ENCODE peak calls at places on chromosome 3, in seven cellular contexts. Z is neural crest cell, L is heart right ventricle, V is cardiac fibroblast, B is IMR-90, O is brain microvascular endothelial cell, H is suprapubic skin. Q is an unnamed sample.

GRCh38 chr3:176463610-176464009 is 733.7 kb downstream of the TBL1XR1 start:
- DNase-seq in Z (no peak), O (no peak), L (no peak), H (no peak), B (no peak), V (no peak), Q (no peak)

GRCh38 chr3:71998995-71999673 is 214.2 kb upstream of the PROK2 start:
- DNase-seq in L (no peak), V (peak), O (peak), B (peak), H (no peak), Z (no peak), Q (no peak)

GRCh38 chr3:9206287-9206686 is 43.2 kb downstream of the SRGAP3 start:
- DNase-seq in Z (no peak), O (no peak), H (no peak), B (no peak), L (no peak), V (no peak), Q (no peak)

GRCh38 chr3:31629054-31629453 is 96.3 kb downstream of the STT3B start:
- DNase-seq in Z (no peak), B (no peak), H (no peak), L (no peak), V (no peak), O (no peak), Q (no peak)

GRCh38 chr3:46710229-46710628 is 7.4 kb downstream of the PRSS50 start:
- DNase-seq in L (no peak), O (no peak), Z (no peak), B (no peak), H (peak), V (no peak), Q (no peak)

GRCh38 chr3:14274537-14274936 is 95.9 kb downstream of the LSM3 start:
- DNase-seq in V (no peak), L (no peak), H (no peak), B (no peak), Z (no peak), O (no peak), Q (no peak)

GRCh38 chr3:16242177-16242576 is 22.6 kb downstream of the DPH3 start:
- DNase-seq in O (no peak), V (no peak), H (no peak), B (no peak), Z (no peak), L (no peak), Q (no peak)

GRCh38 chr3:13200465-13200864 is 127.2 kb upstream of the IQSEC1 start:
- DNase-seq in H (no peak), O (no peak), B (no peak), Z (no peak), L (no peak), V (no peak), Q (no peak)

GRCh38 chr3:160486459-160486869 is 36.9 kb upstream of the TRIM59 start:
- DNase-seq in V (peak), O (no peak), H (no peak), L (no peak), B (peak), Z (no peak), Q (no peak)

GRCh38 chr3:101994386-101994785 is 145.1 kb downstream of the NFKBIZ start:
- DNase-seq in H (no peak), O (no peak), V (no peak), Z (no peak), B (no peak), L (no peak), Q (no peak)

GRCh38 chr3:187340572-187340971 is 27.6 kb upstream of the RTP4 start:
- DNase-seq in V (no peak), B (no peak), O (no peak), Z (no peak), H (no peak), L (no peak), Q (no peak)

GRCh38 chr3:13229291-13229949 is 156.2 kb upstream of the IQSEC1 start:
- DNase-seq in O (peak), B (peak), L (no peak), H (no peak), V (peak), Z (no peak), Q (no peak)

GRCh38 chr3:10984371-10984896 is 8.1 kb upstream of the SLC6A1 start:
- DNase-seq in L (no peak), B (no peak), H (no peak), Z (no peak), V (no peak), O (no peak), Q (no peak)

GRCh38 chr3:177602601-177603136 is 405.4 kb upstream of the TBL1XR1 start:
- DNase-seq in O (no peak), H (no peak), B (peak), L (no peak), V (peak), Z (no peak), Q (no peak)

GRCh38 chr3:125207949-125208568 is 4.5 kb downstream of the SLC12A8 start:
- DNase-seq in O (no peak), Z (no peak), L (no peak), V (peak), B (no peak), H (no peak), Q (no peak)

GRCh38 chr3:174756200-174756829 is 102.8 kb upstream of the NAALADL2 start:
- DNase-seq in B (no peak), Z (no peak), O (no peak), V (no peak), L (no peak), H (no peak), Q (no peak)

DNA sequence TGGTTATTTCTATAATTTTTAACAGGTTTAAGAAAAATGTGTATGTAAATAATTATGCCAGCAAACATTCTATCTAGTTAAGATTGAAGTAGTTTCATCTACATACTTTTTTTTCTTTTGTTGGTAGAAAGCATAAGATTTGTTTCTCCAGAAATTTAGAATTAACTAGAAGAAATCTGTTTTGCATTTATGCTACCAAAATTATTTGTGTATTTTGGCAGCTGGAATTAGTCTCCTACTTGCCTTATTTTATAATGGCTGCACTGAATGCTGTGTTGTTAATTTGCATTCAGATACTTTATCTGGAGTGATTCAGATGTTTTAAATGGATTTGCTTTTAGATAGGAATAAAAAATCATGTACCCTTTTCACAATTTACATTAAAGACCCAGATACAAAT is 100.2 kb upstream of the NAALADL2 start:
- DNase-seq in O (no peak), Z (no peak), B (no peak), H (no peak), L (no peak), V (no peak), Q (no peak)
- TF ChIP-seq CTCF in O (no peak), Z (no peak), B (no peak), H (no peak), L (no peak), V (no peak), Q (no peak)

DNA sequence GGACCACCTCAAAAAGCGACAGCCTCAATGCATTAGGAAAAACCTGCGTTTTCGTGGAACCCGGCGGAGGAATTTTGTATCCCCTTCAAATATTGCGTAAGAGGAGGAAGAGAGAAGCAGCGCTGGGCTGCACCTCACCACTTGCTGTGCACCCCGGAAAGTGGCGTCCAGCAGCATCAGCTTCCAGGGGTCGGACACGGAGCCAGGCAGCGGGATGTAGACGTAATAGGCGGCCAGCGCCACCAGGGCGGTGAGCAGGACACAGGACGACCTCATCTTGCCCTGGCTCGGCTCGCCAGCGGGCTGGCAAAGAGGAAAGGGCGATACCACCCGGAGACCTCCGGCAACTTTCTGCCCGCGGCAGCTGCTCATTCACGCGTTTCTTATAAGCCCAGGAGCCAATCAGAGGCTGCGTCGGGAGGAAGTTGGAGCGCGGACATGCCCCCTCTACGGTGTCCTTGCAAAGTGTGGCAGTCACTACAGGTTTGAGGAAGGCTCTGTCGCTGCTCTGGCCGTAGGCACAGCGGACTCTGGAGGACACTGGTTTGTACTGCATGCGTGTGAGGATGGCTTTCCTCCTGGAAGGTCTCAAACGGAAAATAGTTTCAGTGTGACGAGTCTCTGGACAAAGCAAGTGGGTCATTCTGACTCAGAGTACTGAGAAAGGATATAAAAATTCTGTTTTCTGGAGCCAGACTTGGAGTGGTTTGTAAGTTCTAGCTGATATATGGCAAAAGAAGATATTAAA is at the start of gene NCEH1:
- DNase-seq in L (peak), V (peak), B (peak), O (peak), H (peak), Z (peak), Q (peak)
- TF ChIP-seq CTCF in L (peak), V (peak), B (peak), O (peak), H (peak), Z (peak), Q (no peak)

GRCh38 chr3:52240059-52240885 is 1.3 kb upstream of the TWF2 start:
- DNase-seq in Z (no peak), H (peak), B (peak), V (peak), O (peak), L (peak), Q (no peak)
- TF ChIP-seq CTCF in Z (no peak), H (no peak), B (no peak), V (peak), O (peak), L (no peak), Q (no peak)

GRCh38 chr3:81245043-81245442 is 516.4 kb downstream of the GBE1 start:
- DNase-seq in H (no peak), O (no peak), Z (no peak), L (no peak), V (peak), B (no peak), Q (no peak)

GRCh38 chr3:81245505-81245904 is 515.9 kb downstream of the GBE1 start:
- DNase-seq in H (no peak), V (peak), Z (no peak), O (no peak), B (no peak), L (no peak), Q (no peak)

GRCh38 chr3:81237193-81237592 is 524.3 kb downstream of the GBE1 start:
- DNase-seq in B (no peak), L (no peak), O (no peak), V (no peak), Z (no peak), H (no peak), Q (no peak)

GRCh38 chr3:81244196-81244595 is 517.2 kb downstream of the GBE1 start:
- DNase-seq in L (no peak), B (no peak), H (no peak), V (no peak), O (no peak), Z (no peak), Q (no peak)

GRCh38 chr3:81242871-81243270 is 518.6 kb downstream of the GBE1 start:
- DNase-seq in Z (no peak), L (no peak), H (no peak), B (peak), V (peak), O (no peak), Q (no peak)
- TF ChIP-seq CTCF in Z (peak), L (peak), H (peak), B (peak), V (peak), O (peak), Q (no peak)

DNA sequence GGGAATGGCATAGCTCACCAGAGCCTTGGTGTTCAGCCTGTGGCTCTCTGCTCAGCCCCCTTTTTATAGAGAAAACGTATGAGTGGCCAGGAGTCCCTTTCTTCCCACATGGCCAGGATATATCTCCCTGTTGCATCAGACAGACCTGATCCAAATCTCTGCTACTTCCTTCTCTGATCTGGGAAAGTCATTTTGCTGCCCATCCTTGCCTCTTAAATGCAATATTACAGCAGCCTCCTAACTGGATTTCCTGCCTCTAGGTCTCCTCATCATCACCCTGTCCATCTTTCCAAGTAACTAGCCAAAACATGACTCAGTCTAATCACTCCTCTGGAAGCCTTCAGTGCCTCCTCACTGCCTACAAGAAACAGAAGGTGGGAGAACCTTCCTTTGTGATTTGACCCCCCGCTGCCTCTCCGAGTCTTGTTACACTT is 43.0 kb downstream of the CTDSPL start:
- DNase-seq in Z (no peak), L (no peak), H (no peak), O (peak), V (peak), B (peak), Q (no peak)
- TF ChIP-seq CTCF in Z (no peak), L (no peak), H (no peak), O (no peak), V (no peak), B (no peak), Q (no peak)

GRCh38 chr3:129482721-129483120 is 42.7 kb downstream of the IFT122 start:
- DNase-seq in O (no peak), B (no peak), Z (no peak), H (no peak), L (no peak), V (no peak), Q (no peak)
- TF ChIP-seq CTCF in O (peak), B (peak), Z (peak), H (no peak), L (no peak), V (peak), Q (no peak)

DNA sequence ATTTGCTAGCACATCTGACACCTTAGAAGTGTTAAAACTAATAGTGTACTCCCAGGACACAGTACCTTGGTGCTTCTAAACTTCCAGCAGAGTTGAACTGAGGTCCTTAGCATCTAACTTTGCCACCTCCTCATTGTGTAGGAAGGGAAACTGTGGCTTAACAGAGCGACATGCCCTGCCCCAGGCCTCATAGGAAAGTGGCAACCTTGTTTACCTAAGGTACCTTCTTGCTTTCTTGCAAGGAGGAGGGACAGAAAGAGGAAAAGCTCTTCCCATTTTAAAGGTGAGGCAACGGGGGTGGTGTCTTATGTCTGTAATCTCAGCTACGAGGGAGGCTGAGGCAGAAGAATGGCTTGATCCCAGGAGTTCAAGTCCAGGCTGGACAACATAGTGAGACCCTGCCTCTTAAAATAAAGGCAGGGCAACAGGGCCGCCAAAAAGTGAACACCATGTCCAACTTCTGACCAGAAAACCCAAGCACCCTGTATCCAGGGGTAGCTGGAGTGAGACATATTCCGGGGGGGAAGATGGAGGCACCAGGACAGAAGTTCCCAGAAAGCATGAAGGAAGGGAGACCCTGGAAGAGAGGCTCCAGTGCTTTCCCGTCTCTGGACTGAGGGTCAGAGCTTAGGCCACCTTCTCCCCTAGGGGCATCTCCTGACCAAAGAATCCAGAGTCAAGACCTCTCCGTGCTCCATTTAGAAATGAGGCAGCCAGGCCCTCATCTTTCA is 540 bp upstream of the KLHL40 start:
- DNase-seq in V (no peak), B (no peak), Z (no peak), L (no peak), O (no peak), H (peak), Q (no peak)
- TF ChIP-seq CTCF in V (no peak), B (no peak), Z (no peak), L (no peak), O (no peak), H (no peak), Q (no peak)

GRCh38 chr3:42702066-42702951 is at the start of gene HHATL:
- DNase-seq in V (no peak), B (no peak), O (no peak), Z (no peak), L (peak), H (peak), Q (peak)

GRCh38 chr3:42700366-42701288 is 2.0 kb downstream of the HHATL start:
- DNase-seq in L (no peak), H (no peak), Z (no peak), V (no peak), B (no peak), O (no peak), Q (peak)

GRCh38 chr3:42699511-42699971 is 3.1 kb downstream of the HHATL start:
- DNase-seq in Z (no peak), H (no peak), L (no peak), V (no peak), B (no peak), O (no peak), Q (no peak)

GRCh38 chr3:42702982-42703694 is 540 bp upstream of the HHATL start:
- DNase-seq in L (no peak), V (no peak), H (no peak), B (no peak), Z (no peak), O (no peak), Q (peak)

GRCh38 chr3:42701371-42702065 is 1.1 kb downstream of the HHATL start:
- DNase-seq in V (peak), O (no peak), L (peak), Z (peak), B (no peak), H (no peak), Q (no peak)
- TF ChIP-seq CTCF in V (no peak), O (peak), L (no peak), Z (no peak), B (no peak), H (no peak), Q (no peak)

Q was measured in omental fat pad.